ENCODE peak calls at places on chromosome 6, in four cellular contexts. One of them, this sample, is unnamed.

GRCh38 chr6:108945686-108946158 is 97.5 kb downstream of the ARMC2 start:
- DNase-seq in psoas muscle: peak
- DNase-seq in lower leg skin: peak
- DNase-seq in prostate gland: peak
- DNase-seq in this sample: no peak

GRCh38 chr6:44642870-44643522 is 255.5 kb downstream of the CDC5L start:
- DNase-seq in psoas muscle: no peak
- DNase-seq in lower leg skin: no peak
- DNase-seq in prostate gland: no peak
- DNase-seq in this sample: no peak

GRCh38 chr6:7204726-7205125 is 97.0 kb downstream of the RREB1 start:
- DNase-seq in psoas muscle: no peak
- DNase-seq in lower leg skin: no peak
- DNase-seq in prostate gland: no peak
- DNase-seq in this sample: no peak

GRCh38 chr6:106473807-106474206 is 113.3 kb downstream of the CRYBG1 start:
- DNase-seq in psoas muscle: no peak
- DNase-seq in lower leg skin: no peak
- DNase-seq in prostate gland: no peak
- DNase-seq in this sample: no peak

GRCh38 chr6:54770328-54770727 is 76.2 kb upstream of the FAM83B start:
- DNase-seq in psoas muscle: no peak
- DNase-seq in lower leg skin: no peak
- DNase-seq in prostate gland: no peak
- DNase-seq in this sample: no peak

GRCh38 chr6:24428615-24429014 is 25.9 kb downstream of the MRS2 start:
- DNase-seq in psoas muscle: no peak
- DNase-seq in lower leg skin: no peak
- DNase-seq in prostate gland: no peak
- DNase-seq in this sample: no peak

GRCh38 chr6:110538416-110539060 is 62.1 kb upstream of the SLC22A16 start:
- DNase-seq in psoas muscle: no peak
- DNase-seq in lower leg skin: no peak
- DNase-seq in prostate gland: no peak
- DNase-seq in this sample: no peak

GRCh38 chr6:88840806-88841539 is 122.4 kb downstream of the RNGTT start:
- DNase-seq in psoas muscle: no peak
- DNase-seq in lower leg skin: no peak
- DNase-seq in prostate gland: no peak
- DNase-seq in this sample: no peak

GRCh38 chr6:161635975-161636374 is 362.1 kb upstream of the AGPAT4 start:
- DNase-seq in psoas muscle: no peak
- DNase-seq in lower leg skin: no peak
- DNase-seq in prostate gland: no peak
- DNase-seq in this sample: no peak

GRCh38 chr6:32666420-32667300 is at the start of gene HLA-DQB1:
- DNase-seq in psoas muscle: no peak
- DNase-seq in lower leg skin: no peak
- DNase-seq in prostate gland: peak
- DNase-seq in this sample: no peak

GRCh38 chr6:120111001-120111400 is 761.4 kb upstream of the MAN1A1 start:
- DNase-seq in psoas muscle: no peak
- DNase-seq in lower leg skin: no peak
- DNase-seq in prostate gland: no peak
- DNase-seq in this sample: no peak

GRCh38 chr6:30647802-30648460 is 998 bp downstream of the C6orf136 start:
- DNase-seq in psoas muscle: no peak
- DNase-seq in lower leg skin: no peak
- DNase-seq in prostate gland: no peak
- DNase-seq in this sample: no peak

GRCh38 chr6:73394577-73395354 is at the start of gene DDX43:
- DNase-seq in psoas muscle: peak
- DNase-seq in lower leg skin: peak
- DNase-seq in prostate gland: peak
- DNase-seq in this sample: no peak

GRCh38 chr6:36127462-36128016 is 2.8 kb upstream of the MAPK13 start:
- DNase-seq in psoas muscle: peak
- DNase-seq in lower leg skin: no peak
- DNase-seq in prostate gland: no peak
- DNase-seq in this sample: peak

GRCh38 chr6:44074383-44075136 is 52.7 kb downstream of the MRPL14 start:
- DNase-seq in psoas muscle: peak
- DNase-seq in lower leg skin: peak
- DNase-seq in prostate gland: peak
- DNase-seq in this sample: no peak

GRCh38 chr6:2516059-2516458 is 234.7 kb downstream of the MYLK4 start:
- DNase-seq in psoas muscle: no peak
- DNase-seq in lower leg skin: no peak
- DNase-seq in prostate gland: no peak
- DNase-seq in this sample: no peak

GRCh38 chr6:36613200-36613995 is 19.2 kb downstream of the SRSF3 start:
- DNase-seq in psoas muscle: no peak
- DNase-seq in lower leg skin: peak
- DNase-seq in prostate gland: no peak
- DNase-seq in this sample: no peak

GRCh38 chr6:149134531-149134933 is 183.0 kb upstream of the TAB2 start:
- DNase-seq in psoas muscle: no peak
- DNase-seq in lower leg skin: no peak
- DNase-seq in prostate gland: no peak
- DNase-seq in this sample: no peak

GRCh38 chr6:77652739-77653138 is at the start of gene MEI4:
- DNase-seq in psoas muscle: no peak
- DNase-seq in lower leg skin: no peak
- DNase-seq in prostate gland: no peak
- DNase-seq in this sample: no peak

GRCh38 chr6:77653817-77654216 is 978 bp downstream of the MEI4 start:
- DNase-seq in psoas muscle: no peak
- DNase-seq in lower leg skin: no peak
- DNase-seq in prostate gland: peak
- DNase-seq in this sample: no peak

GRCh38 chr6:77650098-77650663 is 2.7 kb upstream of the MEI4 start:
- DNase-seq in psoas muscle: peak
- DNase-seq in lower leg skin: no peak
- DNase-seq in prostate gland: no peak
- DNase-seq in this sample: no peak
- TF ChIP-seq CTCF in psoas muscle: no peak
- TF ChIP-seq CTCF in lower leg skin: no peak
- TF ChIP-seq CTCF in prostate gland: no peak
- TF ChIP-seq CTCF in this sample: no peak

DNA sequence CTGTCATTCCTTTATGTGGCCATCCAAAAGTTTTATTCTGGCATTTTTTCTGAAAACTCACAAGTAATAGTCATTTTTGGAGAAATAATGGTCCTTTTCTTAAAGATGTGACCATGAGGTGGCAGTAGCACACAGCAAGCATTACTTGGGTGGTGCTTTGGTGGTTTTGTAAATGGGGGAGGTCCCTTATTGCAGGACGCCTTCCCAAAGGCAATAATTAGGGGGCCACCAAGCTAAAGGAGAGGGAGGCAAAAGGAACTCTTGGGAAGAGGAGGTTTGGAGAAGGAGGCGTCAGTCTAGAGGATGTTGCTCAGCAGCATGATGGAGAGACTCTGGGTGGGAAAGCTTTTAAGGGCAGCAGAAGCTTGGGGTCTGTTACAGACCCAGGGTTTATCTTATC is 422.6 kb upstream of the MMS22L start:
- DNase-seq in psoas muscle: no peak
- DNase-seq in lower leg skin: no peak
- DNase-seq in prostate gland: no peak
- DNase-seq in this sample: no peak
- TF ChIP-seq CTCF in psoas muscle: peak
- TF ChIP-seq CTCF in lower leg skin: no peak
- TF ChIP-seq CTCF in prostate gland: no peak
- TF ChIP-seq CTCF in this sample: no peak

DNA sequence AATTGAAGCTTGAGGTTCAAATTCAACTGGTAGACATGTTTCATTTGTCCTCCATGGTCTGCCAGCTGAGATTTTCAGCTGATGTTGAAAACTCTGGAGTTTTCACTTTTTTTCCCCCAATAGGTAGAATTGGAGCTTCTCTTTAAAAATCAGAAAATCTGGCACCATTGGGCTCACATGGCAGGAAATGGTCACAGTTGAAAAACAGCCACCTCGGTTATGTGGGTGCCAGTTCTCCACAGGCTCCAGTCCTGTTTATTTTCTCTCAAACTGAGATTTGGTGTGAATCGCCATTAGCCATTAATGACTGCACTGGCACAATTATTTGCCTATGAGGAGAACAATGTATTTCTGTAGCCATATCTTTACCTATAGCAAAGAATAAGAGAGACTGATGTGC is 171.4 kb upstream of the TFAP2D start:
- DNase-seq in psoas muscle: no peak
- DNase-seq in lower leg skin: no peak
- DNase-seq in prostate gland: no peak
- DNase-seq in this sample: no peak
- TF ChIP-seq CTCF in psoas muscle: no peak
- TF ChIP-seq CTCF in lower leg skin: no peak
- TF ChIP-seq CTCF in prostate gland: no peak
- TF ChIP-seq CTCF in this sample: no peak

GRCh38 chr6:128327890-128328289 is 192.5 kb downstream of the PTPRK start:
- DNase-seq in psoas muscle: no peak
- DNase-seq in lower leg skin: no peak
- DNase-seq in prostate gland: no peak
- DNase-seq in this sample: no peak
- TF ChIP-seq CTCF in psoas muscle: peak
- TF ChIP-seq CTCF in lower leg skin: no peak
- TF ChIP-seq CTCF in prostate gland: peak
- TF ChIP-seq CTCF in this sample: no peak

GRCh38 chr6:130047440-130047995 is 29.1 kb downstream of the L3MBTL3 start:
- DNase-seq in psoas muscle: no peak
- DNase-seq in lower leg skin: no peak
- DNase-seq in prostate gland: no peak
- DNase-seq in this sample: no peak
- TF ChIP-seq CTCF in psoas muscle: no peak
- TF ChIP-seq CTCF in lower leg skin: no peak
- TF ChIP-seq CTCF in prostate gland: no peak
- TF ChIP-seq CTCF in this sample: no peak

GRCh38 chr6:159233365-159234101 is 64.3 kb downstream of the FNDC1 start:
- DNase-seq in psoas muscle: no peak
- DNase-seq in lower leg skin: no peak
- DNase-seq in prostate gland: no peak
- DNase-seq in this sample: no peak
- TF ChIP-seq CTCF in psoas muscle: no peak
- TF ChIP-seq CTCF in lower leg skin: no peak
- TF ChIP-seq CTCF in prostate gland: no peak
- TF ChIP-seq CTCF in this sample: no peak

GRCh38 chr6:41302638-41303037 is 16.2 kb upstream of the TREM1 start:
- DNase-seq in psoas muscle: no peak
- DNase-seq in lower leg skin: no peak
- DNase-seq in prostate gland: no peak
- DNase-seq in this sample: no peak

DNA sequence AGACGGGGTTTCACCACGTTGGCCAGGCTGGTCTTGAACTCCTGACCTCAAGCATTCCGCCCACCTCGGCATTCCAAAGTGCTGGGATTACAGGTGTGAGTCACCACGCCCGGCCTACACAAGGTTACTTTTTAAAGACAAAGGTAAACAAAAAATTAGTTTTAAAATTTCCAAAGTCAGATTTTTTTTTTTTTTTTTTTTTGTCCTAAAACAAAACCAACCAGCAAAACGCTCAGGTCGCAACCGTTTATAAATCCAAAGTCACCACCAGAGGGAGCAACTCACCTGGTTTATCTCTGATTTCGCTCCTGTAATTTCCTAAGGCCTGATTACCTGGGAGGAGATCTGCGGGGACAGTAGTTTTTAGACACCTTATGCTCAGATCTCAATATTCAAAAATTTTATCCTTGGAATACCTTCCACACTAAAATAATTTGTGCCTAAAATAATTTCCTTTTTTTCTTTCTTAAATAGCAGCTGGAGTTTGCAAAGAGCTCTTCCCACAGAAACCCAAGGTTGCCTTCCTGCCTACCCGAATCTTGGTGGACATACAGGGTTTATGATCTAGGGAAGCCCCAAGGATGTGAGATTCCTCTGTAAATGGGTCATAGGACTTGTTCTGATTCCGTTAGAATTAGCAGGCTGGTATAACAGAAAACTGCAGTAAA is 19.8 kb upstream of the TREM1 start:
- DNase-seq in psoas muscle: no peak
- DNase-seq in lower leg skin: no peak
- DNase-seq in prostate gland: peak
- DNase-seq in this sample: no peak
- TF ChIP-seq CTCF in psoas muscle: peak
- TF ChIP-seq CTCF in lower leg skin: no peak
- TF ChIP-seq CTCF in prostate gland: peak
- TF ChIP-seq CTCF in this sample: no peak

DNA sequence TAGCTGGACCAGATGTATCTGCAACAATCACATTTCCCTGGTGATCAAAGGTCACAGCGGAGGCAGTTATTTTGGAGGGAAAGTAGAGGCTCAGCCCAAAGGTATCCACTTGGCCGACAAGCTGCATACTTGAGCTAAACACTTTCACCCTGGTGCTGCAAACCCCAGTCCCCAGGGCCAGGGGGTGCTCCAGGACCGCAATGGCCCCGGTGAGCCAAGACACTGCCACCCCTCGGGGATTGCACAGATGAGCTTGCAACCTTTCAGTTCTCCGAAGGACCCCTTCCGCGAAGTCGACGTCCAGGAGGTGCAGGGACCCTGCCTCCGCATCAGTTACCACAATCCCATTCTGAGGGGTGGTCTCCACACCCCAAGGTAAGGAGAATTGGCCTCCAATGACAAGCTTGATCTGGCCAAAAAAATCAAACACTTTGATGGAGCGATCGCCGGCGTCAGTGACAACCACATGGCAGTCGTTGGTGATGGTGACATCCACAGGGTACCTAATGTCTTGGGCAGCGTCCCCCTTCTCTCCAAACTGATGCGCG is 823 bp downstream of the NHLRC1 start:
- DNase-seq in psoas muscle: no peak
- DNase-seq in lower leg skin: no peak
- DNase-seq in prostate gland: no peak
- DNase-seq in this sample: no peak
- TF ChIP-seq CTCF in psoas muscle: no peak
- TF ChIP-seq CTCF in lower leg skin: no peak
- TF ChIP-seq CTCF in prostate gland: no peak
- TF ChIP-seq CTCF in this sample: no peak

This sample was measured in omental fat pad.